ENCODE peak calls at places on chromosomes 16 and 17, in four cellular contexts. N is retinal pigment epithelial cell, J is fibroblast of the aortic adventitia, Q is cardiac muscle cell. H is an unnamed sample.

GRCh38 chr17:64148017-64148631 is 18.2 kb upstream of the ERN1 start:
- DNase-seq in N (no peak), J (peak), Q (peak), H (no peak)

GRCh38 chr16:19840524-19841110 is 44.0 kb downstream of the GPRC5B start:
- DNase-seq in N (no peak), J (no peak), Q (no peak), H (no peak)

GRCh38 chr17:14755002-14755401 is 454.1 kb downstream of the HS3ST3B1 start:
- DNase-seq in N (no peak), J (no peak), Q (no peak), H (no peak)

GRCh38 chr17:231966-232807 is 50.7 kb upstream of the DOC2B start:
- DNase-seq in N (no peak), J (no peak), Q (no peak), H (no peak)

GRCh38 chr17:67244621-67245072 is 349 bp downstream of the HELZ start:
- DNase-seq in N (no peak), J (no peak), Q (no peak), H (no peak)

GRCh38 chr17:81387235-81388060 is 7.8 kb upstream of the BAHCC1 start:
- DNase-seq in N (no peak), J (peak), Q (peak), H (no peak)

GRCh38 chr17:20263595-20263994 is 203.7 kb downstream of the LGALS9B start:
- DNase-seq in N (no peak), J (peak), Q (peak), H (no peak)

GRCh38 chr17:40218740-40219072 is 398 bp upstream of the WIPF2 start:
- DNase-seq in N (peak), J (peak), Q (peak), H (no peak)

GRCh38 chr16:88744520-88744835 is 38.2 kb downstream of the CTU2 start:
- DNase-seq in N (no peak), J (no peak), Q (no peak), H (no peak)

GRCh38 chr17:40922239-40922638 is 15.2 kb downstream of the KRT23 start:
- DNase-seq in N (peak), J (peak), Q (peak), H (peak)

GRCh38 chr17:1055751-1056645 is 59.1 kb downstream of the TIMM22 start:
- DNase-seq in N (no peak), J (peak), Q (peak), H (no peak)

GRCh38 chr16:1019234-1019933 is 37.8 kb downstream of the SOX8 start:
- DNase-seq in N (peak), J (peak), Q (peak), H (no peak)

GRCh38 chr16:25045696-25046381 is 30.7 kb upstream of the ARHGAP17 start:
- DNase-seq in N (no peak), J (peak), Q (peak), H (peak)

GRCh38 chr16:68116256-68116853 is 31.2 kb downstream of the NFATC3 start:
- DNase-seq in N (no peak), J (peak), Q (peak), H (no peak)

GRCh38 chr16:79104567-79104966 is 496.0 kb downstream of the MAF start:
- DNase-seq in N (peak), J (no peak), Q (no peak), H (no peak)

GRCh38 chr17:7207120-7208001 is 12.3 kb downstream of the DLG4 start:
- DNase-seq in N (no peak), J (peak), Q (peak), H (no peak)
- H3K4me3 ChIP-seq in N (no peak), J (no peak), Q (no peak), H (no peak)

DNA sequence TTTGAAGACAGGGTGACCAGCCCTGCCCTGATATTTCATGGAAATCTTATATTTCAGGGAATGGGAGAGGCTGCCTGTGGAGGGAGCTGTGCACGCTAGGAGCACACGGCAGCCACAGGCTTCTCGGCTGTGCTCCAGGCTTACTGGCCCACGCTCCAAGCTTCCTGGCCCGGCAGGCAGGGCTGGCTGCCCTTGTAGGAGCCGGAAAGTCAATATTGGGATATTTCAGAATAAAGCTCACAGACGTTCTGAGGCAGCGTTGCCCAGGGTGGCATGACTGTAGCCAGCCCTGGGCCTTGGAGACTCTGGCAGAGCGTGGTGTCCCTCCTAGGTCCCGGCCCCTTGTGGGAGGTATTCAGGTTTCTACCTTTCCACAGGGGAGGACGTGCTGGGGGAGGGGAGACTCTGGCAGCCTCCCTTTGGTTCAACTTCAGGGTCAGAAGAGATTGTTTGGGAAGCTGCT is 95.6 kb downstream of the NPIPB11 start:
- DNase-seq in N (no peak), J (peak), Q (no peak), H (no peak)
- TF ChIP-seq CTCF in N (no peak), J (peak), Q (no peak), H (no peak)

GRCh38 chr16:27405546-27406451 is 3.8 kb downstream of the IL21R start:
- DNase-seq in N (no peak), J (peak), Q (peak), H (no peak)
- H3K4me3 ChIP-seq in N (no peak), J (no peak), Q (no peak), H (no peak)

GRCh38 chr17:12081720-12082119 is 61.0 kb downstream of the MAP2K4 start:
- DNase-seq in N (no peak), J (no peak), Q (no peak), H (no peak)

GRCh38 chr17:12089809-12090384 is 69.2 kb downstream of the MAP2K4 start:
- DNase-seq in N (peak), J (peak), Q (peak), H (peak)

GRCh38 chr17:12088035-12088434 is 67.4 kb downstream of the MAP2K4 start:
- DNase-seq in N (no peak), J (no peak), Q (no peak), H (no peak)

DNA sequence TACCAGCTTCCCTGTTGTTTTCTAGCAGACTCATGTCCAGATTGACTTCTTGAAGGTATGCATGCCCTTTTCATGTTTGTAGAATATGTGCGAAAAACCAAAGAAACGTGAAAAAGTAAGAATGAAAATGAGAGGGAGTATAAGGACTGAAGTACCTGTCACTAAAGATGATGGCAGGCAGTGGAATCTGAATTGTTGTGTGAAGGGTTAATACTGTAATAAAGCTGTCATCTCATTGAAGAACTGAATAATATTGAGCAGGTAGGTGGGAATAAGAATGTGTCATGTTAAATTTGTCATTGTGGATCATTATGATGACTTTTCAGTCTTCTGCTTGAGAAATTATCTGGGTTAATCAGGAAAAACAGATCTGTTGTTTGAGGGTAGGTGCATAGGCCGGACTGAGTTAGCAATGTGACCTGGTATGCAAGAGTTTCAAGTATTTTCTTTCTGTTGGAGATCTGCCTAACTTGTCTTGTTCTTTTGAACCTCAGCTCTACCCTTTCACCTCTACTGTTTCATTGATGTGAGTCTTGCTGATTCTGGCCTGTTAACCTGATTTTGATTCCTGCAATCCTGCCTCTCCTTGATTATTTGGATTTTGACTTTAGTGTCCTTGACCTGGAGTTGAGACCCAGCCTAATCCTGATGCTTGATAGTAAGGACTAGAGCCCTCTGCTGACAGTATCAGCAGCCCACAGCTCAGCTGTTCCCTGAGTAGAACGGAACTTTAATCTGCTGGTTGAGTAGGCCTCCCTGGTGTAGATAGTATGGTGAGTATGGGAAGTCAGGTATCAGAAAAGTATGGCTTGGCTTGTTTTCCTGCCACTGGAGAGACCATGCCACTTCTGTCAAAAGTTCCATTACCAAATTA is 64.6 kb downstream of the MAP2K4 start:
- DNase-seq in N (no peak), J (no peak), Q (no peak), H (no peak)
- TF ChIP-seq CTCF in N (no peak), J (no peak), Q (no peak), H (no peak)

GRCh38 chr16:89921699-89922476 is 1.3 kb upstream of the TUBB3 start:
- DNase-seq in N (peak), J (peak), Q (peak), H (peak)
- H3K4me3 ChIP-seq in N (peak), J (peak), Q (peak), H (peak)

GRCh38 chr16:56626685-56627084 is 1.1 kb downstream of the MT1E start:
- DNase-seq in N (no peak), J (no peak), Q (no peak), H (no peak)

GRCh38 chr16:56630134-56630533 is 2.3 kb upstream of the MT1M start:
- DNase-seq in N (no peak), J (no peak), Q (no peak), H (no peak)

GRCh38 chr16:56625943-56626654 is 518 bp downstream of the MT1E start:
- DNase-seq in N (no peak), J (peak), Q (peak), H (no peak)

GRCh38 chr16:56629531-56629930 is 2.9 kb upstream of the MT1M start:
- DNase-seq in N (no peak), J (no peak), Q (no peak), H (no peak)

DNA sequence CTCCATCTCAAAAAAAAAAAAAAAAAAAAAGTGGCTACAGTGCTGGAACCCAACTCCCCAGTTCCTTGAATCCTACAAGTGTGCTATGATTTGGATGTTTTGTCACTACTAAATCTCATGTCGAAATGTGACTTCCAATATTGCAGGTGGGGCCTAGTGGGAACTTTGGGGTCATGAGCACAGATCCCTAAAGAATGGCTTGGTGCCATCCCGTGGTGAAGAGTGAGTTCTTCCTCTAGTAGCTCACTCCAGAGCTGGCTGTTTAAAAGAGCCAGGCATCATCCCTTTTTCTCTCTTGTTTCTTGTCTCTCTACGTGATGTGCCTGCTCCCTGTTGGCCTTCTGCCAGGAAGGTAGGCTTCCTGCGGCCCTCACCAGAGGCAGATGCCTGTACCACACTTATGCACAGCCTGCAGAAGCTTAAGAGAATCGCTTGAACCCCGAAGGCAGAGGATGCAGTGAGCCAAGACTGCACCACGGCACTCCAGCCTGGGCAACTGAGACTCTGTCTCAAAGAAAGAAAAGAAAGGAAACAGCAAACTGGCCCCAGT is 3.0 kb downstream of the MT1E start:
- DNase-seq in N (no peak), J (no peak), Q (no peak), H (no peak)
- TF ChIP-seq CTCF in N (no peak), J (no peak), Q (no peak), H (no peak)

DNA sequence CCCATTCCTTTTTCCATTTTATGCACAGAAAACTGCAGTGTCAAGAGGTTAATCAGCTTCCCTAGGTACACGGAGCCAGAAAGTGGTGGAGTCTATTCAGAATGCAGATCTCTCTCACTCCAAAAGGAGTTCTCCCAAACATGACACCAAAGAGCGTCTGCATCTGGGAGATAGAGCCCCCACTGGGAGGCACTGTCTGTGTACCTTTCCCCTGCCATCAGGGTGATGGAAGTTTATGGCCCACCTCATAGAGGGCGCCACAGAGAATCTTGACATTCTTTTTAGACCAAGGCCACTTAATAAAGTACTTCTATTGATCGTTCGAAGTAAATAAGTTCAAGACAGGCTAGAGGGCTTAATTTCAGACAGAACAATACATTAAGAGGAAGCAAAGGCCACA is 493.7 kb upstream of the ERCC4 start:
- DNase-seq in N (no peak), J (no peak), Q (no peak), H (no peak)
- H3K4me3 ChIP-seq in N (no peak), J (no peak), Q (no peak), H (no peak)

H was measured in AG04449.